ENCODE peak calls at places on chromosomes 4 and X, in six cellular contexts. One of them, this sample, is unnamed. For H3K4me1, the result is how much of the 10 kb centered on the place peaks cover.

GRCh38 chr4:186920486-186920885 is 196.8 kb upstream of the FAT1 start:
- DNase-seq in PC-3: no peak
- DNase-seq in HCT116: no peak
- DNase-seq in astrocyte: peak
- DNase-seq in endothelial cell of umbilical vein: peak
- DNase-seq in HepG2: no peak
- DNase-seq in this sample: peak

GRCh38 chrX:117919755-117920154 is 196.9 kb downstream of the KLHL13 start:
- DNase-seq in endothelial cell of umbilical vein: no peak
- DNase-seq in HCT116: no peak
- DNase-seq in PC-3: no peak
- DNase-seq in astrocyte: no peak
- DNase-seq in HepG2: no peak
- DNase-seq in this sample: no peak

GRCh38 chr4:108881190-108881589 is 118.3 kb upstream of the ETNPPL start:
- DNase-seq in PC-3: no peak
- DNase-seq in astrocyte: peak
- DNase-seq in endothelial cell of umbilical vein: peak
- DNase-seq in HepG2: no peak
- DNase-seq in HCT116: no peak
- DNase-seq in this sample: peak

GRCh38 chr4:172287112-172287511 is 473.9 kb downstream of the GALNTL6 start:
- DNase-seq in HepG2: no peak
- DNase-seq in PC-3: no peak
- DNase-seq in astrocyte: no peak
- DNase-seq in endothelial cell of umbilical vein: no peak
- DNase-seq in HCT116: no peak
- DNase-seq in this sample: no peak

GRCh38 chrX:115958687-115959359 is 211.7 kb upstream of the AGTR2 start:
- DNase-seq in endothelial cell of umbilical vein: no peak
- DNase-seq in HepG2: no peak
- DNase-seq in astrocyte: no peak
- DNase-seq in HCT116: no peak
- DNase-seq in PC-3: peak
- DNase-seq in this sample: peak

GRCh38 chrX:16125520-16126149 is 2.3 kb downstream of the GRPR start:
- DNase-seq in HCT116: no peak
- DNase-seq in HepG2: no peak
- DNase-seq in PC-3: peak
- DNase-seq in endothelial cell of umbilical vein: no peak
- DNase-seq in astrocyte: no peak
- DNase-seq in this sample: no peak

GRCh38 chr4:153222162-153222789 is 18.0 kb downstream of the TRIM2 start:
- DNase-seq in HCT116: no peak
- DNase-seq in PC-3: peak
- DNase-seq in endothelial cell of umbilical vein: peak
- DNase-seq in astrocyte: peak
- DNase-seq in HepG2: no peak
- DNase-seq in this sample: peak

GRCh38 chr4:63528592-63528991 is 880.7 kb downstream of the TECRL start:
- DNase-seq in PC-3: peak
- DNase-seq in HepG2: no peak
- DNase-seq in endothelial cell of umbilical vein: no peak
- DNase-seq in HCT116: no peak
- DNase-seq in astrocyte: no peak
- DNase-seq in this sample: no peak

GRCh38 chr4:167887726-167888125 is 204.6 kb upstream of the ANXA10 start:
- DNase-seq in endothelial cell of umbilical vein: no peak
- DNase-seq in PC-3: no peak
- DNase-seq in HepG2: no peak
- DNase-seq in HCT116: no peak
- DNase-seq in astrocyte: no peak
- DNase-seq in this sample: no peak

GRCh38 chr4:111454961-111455360 is 690.3 kb upstream of the FAM241A start:
- DNase-seq in PC-3: no peak
- DNase-seq in HepG2: peak
- DNase-seq in astrocyte: no peak
- DNase-seq in HCT116: no peak
- DNase-seq in endothelial cell of umbilical vein: no peak
- DNase-seq in this sample: no peak

GRCh38 chrX:30657542-30658238 is 4.5 kb downstream of the GK start:
- DNase-seq in astrocyte: no peak
- DNase-seq in endothelial cell of umbilical vein: no peak
- DNase-seq in PC-3: peak
- DNase-seq in HCT116: no peak
- DNase-seq in HepG2: no peak
- DNase-seq in this sample: peak

GRCh38 chr4:20042769-20043168 is 208.9 kb upstream of the SLIT2 start:
- DNase-seq in endothelial cell of umbilical vein: peak
- DNase-seq in astrocyte: no peak
- DNase-seq in PC-3: no peak
- DNase-seq in HepG2: no peak
- DNase-seq in HCT116: no peak
- DNase-seq in this sample: no peak

GRCh38 chr4:10299601-10300000 is 157.6 kb downstream of the ZNF518B start:
- DNase-seq in PC-3: no peak
- DNase-seq in endothelial cell of umbilical vein: no peak
- DNase-seq in astrocyte: no peak
- DNase-seq in HepG2: no peak
- DNase-seq in HCT116: no peak
- DNase-seq in this sample: peak

GRCh38 chr4:25863347-25863784 is 578 bp upstream of the SEL1L3 start:
- DNase-seq in HepG2: no peak
- DNase-seq in PC-3: peak
- DNase-seq in HCT116: no peak
- DNase-seq in astrocyte: no peak
- DNase-seq in endothelial cell of umbilical vein: no peak
- DNase-seq in this sample: no peak

GRCh38 chr4:85457752-85458467 is 17.0 kb upstream of the ARHGAP24 start:
- DNase-seq in HepG2: no peak
- DNase-seq in HCT116: no peak
- DNase-seq in astrocyte: no peak
- DNase-seq in PC-3: no peak
- DNase-seq in endothelial cell of umbilical vein: no peak
- DNase-seq in this sample: no peak

GRCh38 chr4:107643021-107643420 is 77.0 kb downstream of the PAPSS1 start:
- DNase-seq in HepG2: no peak
- DNase-seq in PC-3: no peak
- DNase-seq in astrocyte: no peak
- DNase-seq in endothelial cell of umbilical vein: no peak
- DNase-seq in HCT116: no peak
- DNase-seq in this sample: no peak

GRCh38 chr4:94412019-94413017 is 39.4 kb upstream of the PDLIM5 start:
- DNase-seq in PC-3: peak
- DNase-seq in HCT116: peak
- DNase-seq in HepG2: peak
- DNase-seq in endothelial cell of umbilical vein: peak
- DNase-seq in astrocyte: peak
- DNase-seq in this sample: peak

GRCh38 chr4:86641516-86642090 is 47.5 kb downstream of the PTPN13 start:
- DNase-seq in astrocyte: no peak
- DNase-seq in HCT116: no peak
- DNase-seq in PC-3: no peak
- DNase-seq in HepG2: no peak
- DNase-seq in endothelial cell of umbilical vein: no peak
- DNase-seq in this sample: no peak

GRCh38 chr4:148795156-148795864 is 353.1 kb upstream of the NR3C2 start:
- DNase-seq in PC-3: peak
- DNase-seq in HCT116: no peak
- DNase-seq in endothelial cell of umbilical vein: peak
- DNase-seq in astrocyte: peak
- DNase-seq in HepG2: no peak
- DNase-seq in this sample: peak

GRCh38 chr4:37816006-37816405 is 10.5 kb upstream of the PGM2 start:
- DNase-seq in endothelial cell of umbilical vein: no peak
- DNase-seq in HepG2: no peak
- DNase-seq in PC-3: no peak
- DNase-seq in astrocyte: no peak
- DNase-seq in HCT116: no peak
- DNase-seq in this sample: no peak

GRCh38 chrX:149074429-149074828 is 430.7 kb downstream of the IDS start:
- DNase-seq in endothelial cell of umbilical vein: no peak
- DNase-seq in PC-3: no peak
- DNase-seq in astrocyte: no peak
- DNase-seq in HepG2: no peak
- DNase-seq in HCT116: no peak
- DNase-seq in this sample: no peak

GRCh38 chr4:121651597-121651996 is 45.2 kb downstream of the ANXA5 start:
- DNase-seq in endothelial cell of umbilical vein: no peak
- DNase-seq in astrocyte: no peak
- DNase-seq in HepG2: no peak
- DNase-seq in PC-3: no peak
- DNase-seq in HCT116: no peak
- DNase-seq in this sample: no peak

GRCh38 chrX:73214366-73215094 is at the start of gene NAP1L2:
- DNase-seq in endothelial cell of umbilical vein: peak
- DNase-seq in HCT116: no peak
- DNase-seq in astrocyte: peak
- DNase-seq in PC-3: peak
- DNase-seq in HepG2: no peak
- DNase-seq in this sample: peak

GRCh38 chrX:112643721-112644120 is 36.0 kb downstream of the LHFPL1 start:
- DNase-seq in HCT116: no peak
- DNase-seq in HepG2: no peak
- DNase-seq in endothelial cell of umbilical vein: no peak
- DNase-seq in PC-3: no peak
- DNase-seq in astrocyte: no peak
- DNase-seq in this sample: no peak

GRCh38 chrX:109155161-109155560 is 326.7 kb downstream of the GUCY2F start:
- DNase-seq in HCT116: no peak
- DNase-seq in HepG2: no peak
- DNase-seq in PC-3: no peak
- DNase-seq in endothelial cell of umbilical vein: no peak
- DNase-seq in astrocyte: no peak
- DNase-seq in this sample: peak

GRCh38 chr4:13539047-13539720 is 5.1 kb downstream of the NKX3-2 start:
- DNase-seq in PC-3: no peak
- DNase-seq in HepG2: no peak
- DNase-seq in HCT116: no peak
- DNase-seq in endothelial cell of umbilical vein: no peak
- DNase-seq in astrocyte: no peak
- DNase-seq in this sample: no peak
- TF ChIP-seq EZH2 in PC-3: no peak
- TF ChIP-seq EZH2 in HepG2: no peak
- TF ChIP-seq EZH2 in HCT116: no peak
- TF ChIP-seq EZH2 in endothelial cell of umbilical vein: no peak
- TF ChIP-seq EZH2 in astrocyte: peak
- TF ChIP-seq EZH2 in this sample: peak

GRCh38 chr4:41994461-41994860 is 4.1 kb downstream of the SLC30A9 start:
- DNase-seq in HCT116: no peak
- DNase-seq in PC-3: no peak
- DNase-seq in HepG2: no peak
- DNase-seq in endothelial cell of umbilical vein: no peak
- DNase-seq in astrocyte: no peak
- DNase-seq in this sample: no peak

GRCh38 chr4:41992967-41993857 is 2.9 kb downstream of the SLC30A9 start:
- DNase-seq in astrocyte: no peak
- DNase-seq in HCT116: no peak
- DNase-seq in endothelial cell of umbilical vein: no peak
- DNase-seq in PC-3: no peak
- DNase-seq in HepG2: no peak
- DNase-seq in this sample: no peak

GRCh38 chr4:41990029-41990382 is 324 bp upstream of the SLC30A9 start:
- DNase-seq in endothelial cell of umbilical vein: no peak
- DNase-seq in astrocyte: no peak
- DNase-seq in HepG2: no peak
- DNase-seq in HCT116: no peak
- DNase-seq in PC-3: no peak
- DNase-seq in this sample: no peak

GRCh38 chr4:41991916-41992767 is 1.8 kb downstream of the SLC30A9 start:
- DNase-seq in endothelial cell of umbilical vein: no peak
- DNase-seq in HepG2: peak
- DNase-seq in PC-3: peak
- DNase-seq in astrocyte: peak
- DNase-seq in HCT116: no peak
- DNase-seq in this sample: peak

DNA sequence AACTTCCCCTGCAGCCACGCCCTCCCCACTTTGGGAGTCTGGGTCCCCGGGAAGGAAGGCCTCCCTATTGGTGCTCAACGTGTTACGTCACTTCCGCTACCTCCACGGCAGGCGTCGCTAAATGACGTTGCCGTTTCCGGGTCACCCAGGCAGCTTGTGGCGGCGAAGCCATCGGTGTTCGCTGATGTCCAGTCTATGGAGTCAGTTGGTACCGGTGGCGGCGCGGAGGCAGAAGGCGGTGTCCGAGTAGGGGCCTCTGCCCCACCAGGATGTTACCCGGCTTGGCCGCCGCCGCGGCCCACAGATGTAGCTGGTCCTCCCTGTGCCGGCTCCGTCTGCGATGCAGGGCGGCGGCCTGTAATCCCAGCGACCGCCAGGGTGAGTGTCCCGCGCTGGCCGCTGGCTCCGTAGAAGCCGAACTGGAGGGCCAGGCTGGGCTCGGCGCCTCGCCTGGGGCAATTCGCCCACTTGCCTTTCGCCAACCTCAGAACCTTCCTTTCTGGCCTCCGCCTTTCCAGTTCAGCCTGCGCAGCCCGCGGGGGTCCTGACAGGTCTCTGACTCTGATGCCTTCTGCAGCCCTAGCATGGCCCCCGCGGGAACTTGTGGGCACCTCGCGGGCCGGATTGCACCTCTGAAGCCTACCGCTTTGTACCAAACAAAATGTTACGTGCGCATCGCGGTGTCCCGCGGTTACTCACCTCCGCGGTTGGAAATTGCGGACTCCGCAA is at the start of gene SLC30A9:
- DNase-seq in endothelial cell of umbilical vein: peak
- DNase-seq in PC-3: peak
- DNase-seq in HCT116: peak
- DNase-seq in astrocyte: peak
- DNase-seq in HepG2: peak
- DNase-seq in this sample: peak
- TF ChIP-seq CTCF in endothelial cell of umbilical vein: peak
- TF ChIP-seq CTCF in PC-3: no peak
- TF ChIP-seq CTCF in HCT116: no peak
- TF ChIP-seq CTCF in astrocyte: no peak
- TF ChIP-seq CTCF in HepG2: peak
- TF ChIP-seq CTCF in this sample: no peak

DNA sequence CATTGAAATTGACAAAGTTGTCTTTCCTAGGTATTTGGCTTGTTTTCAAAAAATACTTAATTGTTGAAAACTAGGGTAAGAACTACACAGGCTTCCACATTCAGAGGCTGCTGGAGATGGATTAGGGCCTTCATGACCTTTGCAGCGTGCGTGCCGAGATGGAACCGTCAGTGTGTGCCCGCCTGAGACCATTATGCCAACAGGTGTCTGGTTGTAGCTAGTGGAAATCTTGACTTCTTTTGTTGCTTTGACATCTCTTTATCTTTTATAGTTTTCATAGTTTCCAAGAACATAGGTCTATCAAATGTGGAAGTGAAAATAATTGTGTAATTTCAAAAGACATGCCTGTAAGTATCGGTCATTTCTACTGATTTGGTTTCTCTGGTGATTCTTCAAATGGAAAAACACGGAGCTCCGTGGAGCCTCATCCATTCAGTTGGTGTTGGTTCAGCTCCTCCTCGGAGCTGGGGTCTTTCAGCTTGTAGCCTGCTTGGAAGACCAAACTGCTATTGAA is 38.9 kb upstream of the CLCN4 start:
- DNase-seq in PC-3: no peak
- DNase-seq in endothelial cell of umbilical vein: no peak
- DNase-seq in HepG2: no peak
- DNase-seq in HCT116: no peak
- DNase-seq in astrocyte: no peak
- DNase-seq in this sample: no peak
- H3K4me1 ChIP-seq in PC-3: under half
- H3K4me1 ChIP-seq in endothelial cell of umbilical vein: under half
- H3K4me1 ChIP-seq in HepG2: under half
- H3K4me1 ChIP-seq in HCT116: under half
- H3K4me1 ChIP-seq in astrocyte: under half
- H3K4me1 ChIP-seq in this sample: under half

GRCh38 chr4:185018834-185019450 is 652 bp downstream of the HELT start:
- DNase-seq in PC-3: no peak
- DNase-seq in astrocyte: no peak
- DNase-seq in HepG2: no peak
- DNase-seq in HCT116: no peak
- DNase-seq in endothelial cell of umbilical vein: no peak
- DNase-seq in this sample: peak
- TF ChIP-seq EZH2 in PC-3: no peak
- TF ChIP-seq EZH2 in astrocyte: peak
- TF ChIP-seq EZH2 in HepG2: no peak
- TF ChIP-seq EZH2 in HCT116: no peak
- TF ChIP-seq EZH2 in endothelial cell of umbilical vein: peak
- TF ChIP-seq EZH2 in this sample: peak

This sample was measured in mammary epithelial cell.